ENCODE peak calls at places on chromosome 11, in four cellular contexts. A, G, F and B are unnamed samples.

GRCh38 chr11:121134758-121135312 is 33.8 kb downstream of the TECTA start:
- DNase-seq in A (no peak), G (no peak), F (no peak), B (no peak)

GRCh38 chr11:57094206-57094940 is 87.4 kb upstream of the LRRC55 start:
- DNase-seq in A (no peak), G (no peak), F (no peak), B (no peak)

GRCh38 chr11:107624983-107625779 is 34.2 kb downstream of the ELMOD1 start:
- DNase-seq in A (no peak), G (no peak), F (no peak), B (no peak)

GRCh38 chr11:32809313-32809712 is 14.9 kb upstream of the CCDC73 start:
- DNase-seq in A (peak), G (no peak), F (peak), B (peak)

GRCh38 chr11:58832246-58832645 is 12.3 kb downstream of the GLYATL2 start:
- DNase-seq in A (no peak), G (no peak), F (no peak), B (no peak)

GRCh38 chr11:36309779-36310178 is 13.7 kb downstream of the PRR5L start:
- DNase-seq in A (no peak), G (no peak), F (no peak), B (no peak)

GRCh38 chr11:13276454-13276851 is 1.1 kb upstream of the BMAL1 start:
- DNase-seq in A (no peak), G (no peak), F (no peak), B (no peak)

GRCh38 chr11:67045314-67045713 is 11.3 kb upstream of the RHOD start:
- DNase-seq in A (no peak), G (no peak), F (no peak), B (peak)

GRCh38 chr11:102226702-102227101 is 90.6 kb upstream of the BIRC3 start:
- DNase-seq in A (no peak), G (no peak), F (no peak), B (no peak)

GRCh38 chr11:35282226-35282882 is 137.0 kb downstream of the SLC1A2 start:
- DNase-seq in A (no peak), G (no peak), F (no peak), B (no peak)

GRCh38 chr11:1834132-1834610 is 619 bp upstream of the SYT8 start:
- DNase-seq in A (no peak), G (no peak), F (peak), B (no peak)